ENCODE peak calls at places on chromosomes 11 and 22, in nine cellular contexts. One of them, this sample, is unnamed.

GRCh38 chr11:102413497-102413896 is 39.1 kb downstream of the TMEM123 start:
- DNase-seq in left ventricle myocardium inferior: no peak
- DNase-seq in AG09309: no peak
- DNase-seq in astrocyte of the spinal cord: no peak
- DNase-seq in progenitor cell of endocrine pancreas: no peak
- DNase-seq in bronchial epithelial cell: no peak
- DNase-seq in osteocyte: no peak
- DNase-seq in upper lobe of right lung: no peak
- DNase-seq in heart right ventricle: no peak
- DNase-seq in this sample: no peak

GRCh38 chr11:68143310-68143689 is 22.1 kb upstream of the CHKA start:
- DNase-seq in bronchial epithelial cell: no peak
- DNase-seq in AG09309: no peak
- DNase-seq in upper lobe of right lung: no peak
- DNase-seq in astrocyte of the spinal cord: no peak
- DNase-seq in progenitor cell of endocrine pancreas: no peak
- DNase-seq in heart right ventricle: no peak
- DNase-seq in left ventricle myocardium inferior: no peak
- DNase-seq in osteocyte: no peak
- DNase-seq in this sample: no peak

GRCh38 chr22:37870273-37870672 is 21.1 kb downstream of the EIF3L start:
- DNase-seq in left ventricle myocardium inferior: no peak
- DNase-seq in AG09309: no peak
- DNase-seq in upper lobe of right lung: no peak
- DNase-seq in astrocyte of the spinal cord: no peak
- DNase-seq in progenitor cell of endocrine pancreas: no peak
- DNase-seq in heart right ventricle: no peak
- DNase-seq in bronchial epithelial cell: no peak
- DNase-seq in osteocyte: no peak
- DNase-seq in this sample: no peak

GRCh38 chr11:65644837-65645236 is 6.9 kb downstream of the SIPA1 start:
- DNase-seq in progenitor cell of endocrine pancreas: no peak
- DNase-seq in heart right ventricle: no peak
- DNase-seq in astrocyte of the spinal cord: no peak
- DNase-seq in upper lobe of right lung: no peak
- DNase-seq in left ventricle myocardium inferior: no peak
- DNase-seq in osteocyte: no peak
- DNase-seq in bronchial epithelial cell: no peak
- DNase-seq in AG09309: no peak
- DNase-seq in this sample: no peak

GRCh38 chr11:60870276-60870675 is 2.9 kb downstream of the ZP1 start:
- DNase-seq in left ventricle myocardium inferior: no peak
- DNase-seq in upper lobe of right lung: peak
- DNase-seq in heart right ventricle: no peak
- DNase-seq in progenitor cell of endocrine pancreas: no peak
- DNase-seq in astrocyte of the spinal cord: no peak
- DNase-seq in osteocyte: no peak
- DNase-seq in bronchial epithelial cell: no peak
- DNase-seq in AG09309: no peak
- DNase-seq in this sample: no peak

GRCh38 chr22:27930246-27931060 is 11.4 kb upstream of the PITPNB start:
- DNase-seq in astrocyte of the spinal cord: no peak
- DNase-seq in bronchial epithelial cell: peak
- DNase-seq in osteocyte: no peak
- DNase-seq in AG09309: no peak
- DNase-seq in progenitor cell of endocrine pancreas: no peak
- DNase-seq in left ventricle myocardium inferior: no peak
- DNase-seq in upper lobe of right lung: no peak
- DNase-seq in heart right ventricle: no peak
- DNase-seq in this sample: no peak

GRCh38 chr11:72014761-72015320 is 16.1 kb downstream of the IL18BP start:
- DNase-seq in upper lobe of right lung: peak
- DNase-seq in osteocyte: no peak
- DNase-seq in left ventricle myocardium inferior: no peak
- DNase-seq in bronchial epithelial cell: no peak
- DNase-seq in heart right ventricle: no peak
- DNase-seq in AG09309: no peak
- DNase-seq in astrocyte of the spinal cord: no peak
- DNase-seq in progenitor cell of endocrine pancreas: no peak
- DNase-seq in this sample: no peak

GRCh38 chr11:79708319-79708928 is 267.6 kb upstream of the TENM4 start:
- DNase-seq in astrocyte of the spinal cord: peak
- DNase-seq in left ventricle myocardium inferior: no peak
- DNase-seq in osteocyte: no peak
- DNase-seq in bronchial epithelial cell: peak
- DNase-seq in upper lobe of right lung: no peak
- DNase-seq in AG09309: peak
- DNase-seq in progenitor cell of endocrine pancreas: no peak
- DNase-seq in heart right ventricle: no peak
- DNase-seq in this sample: no peak

GRCh38 chr22:40180403-40180802 is 2.7 kb downstream of the TNRC6B start:
- DNase-seq in bronchial epithelial cell: no peak
- DNase-seq in progenitor cell of endocrine pancreas: no peak
- DNase-seq in astrocyte of the spinal cord: no peak
- DNase-seq in upper lobe of right lung: no peak
- DNase-seq in osteocyte: peak
- DNase-seq in AG09309: no peak
- DNase-seq in left ventricle myocardium inferior: no peak
- DNase-seq in heart right ventricle: no peak
- DNase-seq in this sample: no peak

GRCh38 chr22:40183029-40183581 is 5.4 kb downstream of the TNRC6B start:
- DNase-seq in upper lobe of right lung: no peak
- DNase-seq in astrocyte of the spinal cord: peak
- DNase-seq in progenitor cell of endocrine pancreas: no peak
- DNase-seq in bronchial epithelial cell: peak
- DNase-seq in osteocyte: peak
- DNase-seq in left ventricle myocardium inferior: no peak
- DNase-seq in heart right ventricle: no peak
- DNase-seq in AG09309: peak
- DNase-seq in this sample: no peak

GRCh38 chr22:40182231-40182835 is 4.6 kb downstream of the TNRC6B start:
- DNase-seq in upper lobe of right lung: no peak
- DNase-seq in left ventricle myocardium inferior: no peak
- DNase-seq in progenitor cell of endocrine pancreas: no peak
- DNase-seq in heart right ventricle: no peak
- DNase-seq in astrocyte of the spinal cord: no peak
- DNase-seq in osteocyte: peak
- DNase-seq in bronchial epithelial cell: peak
- DNase-seq in AG09309: no peak
- DNase-seq in this sample: no peak

GRCh38 chr22:40179535-40179934 is 1.8 kb downstream of the TNRC6B start:
- DNase-seq in bronchial epithelial cell: no peak
- DNase-seq in heart right ventricle: no peak
- DNase-seq in left ventricle myocardium inferior: no peak
- DNase-seq in astrocyte of the spinal cord: no peak
- DNase-seq in upper lobe of right lung: no peak
- DNase-seq in progenitor cell of endocrine pancreas: no peak
- DNase-seq in AG09309: no peak
- DNase-seq in osteocyte: no peak
- DNase-seq in this sample: no peak

GRCh38 chr22:40181323-40181722 is 3.6 kb downstream of the TNRC6B start:
- DNase-seq in heart right ventricle: no peak
- DNase-seq in astrocyte of the spinal cord: no peak
- DNase-seq in upper lobe of right lung: no peak
- DNase-seq in left ventricle myocardium inferior: no peak
- DNase-seq in progenitor cell of endocrine pancreas: no peak
- DNase-seq in osteocyte: peak
- DNase-seq in bronchial epithelial cell: no peak
- DNase-seq in AG09309: no peak
- DNase-seq in this sample: no peak
- TF ChIP-seq CTCF in heart right ventricle: no peak
- TF ChIP-seq CTCF in astrocyte of the spinal cord: no peak
- TF ChIP-seq CTCF in upper lobe of right lung: no peak
- TF ChIP-seq CTCF in left ventricle myocardium inferior: no peak
- TF ChIP-seq CTCF in progenitor cell of endocrine pancreas: no peak
- TF ChIP-seq CTCF in osteocyte: no peak
- TF ChIP-seq CTCF in bronchial epithelial cell: no peak
- TF ChIP-seq CTCF in AG09309: no peak
- TF ChIP-seq CTCF in this sample: no peak

DNA sequence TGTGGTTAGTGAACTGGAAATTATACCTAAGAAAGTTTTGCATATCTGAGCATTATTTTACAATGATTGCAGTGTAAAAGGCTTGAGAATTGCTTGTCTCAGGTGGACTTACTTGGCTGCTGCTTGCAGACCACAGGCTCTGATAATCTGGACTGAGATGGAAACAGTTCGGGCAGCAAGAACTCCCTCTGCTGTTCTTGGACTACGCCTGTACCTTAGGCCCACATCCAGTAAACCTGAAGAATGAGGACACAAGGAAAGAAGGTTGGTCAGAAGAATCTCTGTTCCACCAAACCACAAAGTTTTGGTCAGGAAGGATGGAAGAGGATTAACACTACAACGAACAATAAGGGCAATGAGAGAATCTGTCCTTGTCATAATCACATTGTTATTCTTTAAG is 80.1 kb downstream of the C2CD3 start:
- DNase-seq in left ventricle myocardium inferior: no peak
- DNase-seq in bronchial epithelial cell: peak
- DNase-seq in AG09309: no peak
- DNase-seq in heart right ventricle: no peak
- DNase-seq in osteocyte: no peak
- DNase-seq in upper lobe of right lung: no peak
- DNase-seq in progenitor cell of endocrine pancreas: no peak
- DNase-seq in astrocyte of the spinal cord: no peak
- DNase-seq in this sample: no peak
- TF ChIP-seq CTCF in left ventricle myocardium inferior: no peak
- TF ChIP-seq CTCF in bronchial epithelial cell: peak
- TF ChIP-seq CTCF in AG09309: peak
- TF ChIP-seq CTCF in heart right ventricle: no peak
- TF ChIP-seq CTCF in osteocyte: peak
- TF ChIP-seq CTCF in upper lobe of right lung: no peak
- TF ChIP-seq CTCF in progenitor cell of endocrine pancreas: peak
- TF ChIP-seq CTCF in astrocyte of the spinal cord: peak
- TF ChIP-seq CTCF in this sample: peak

DNA sequence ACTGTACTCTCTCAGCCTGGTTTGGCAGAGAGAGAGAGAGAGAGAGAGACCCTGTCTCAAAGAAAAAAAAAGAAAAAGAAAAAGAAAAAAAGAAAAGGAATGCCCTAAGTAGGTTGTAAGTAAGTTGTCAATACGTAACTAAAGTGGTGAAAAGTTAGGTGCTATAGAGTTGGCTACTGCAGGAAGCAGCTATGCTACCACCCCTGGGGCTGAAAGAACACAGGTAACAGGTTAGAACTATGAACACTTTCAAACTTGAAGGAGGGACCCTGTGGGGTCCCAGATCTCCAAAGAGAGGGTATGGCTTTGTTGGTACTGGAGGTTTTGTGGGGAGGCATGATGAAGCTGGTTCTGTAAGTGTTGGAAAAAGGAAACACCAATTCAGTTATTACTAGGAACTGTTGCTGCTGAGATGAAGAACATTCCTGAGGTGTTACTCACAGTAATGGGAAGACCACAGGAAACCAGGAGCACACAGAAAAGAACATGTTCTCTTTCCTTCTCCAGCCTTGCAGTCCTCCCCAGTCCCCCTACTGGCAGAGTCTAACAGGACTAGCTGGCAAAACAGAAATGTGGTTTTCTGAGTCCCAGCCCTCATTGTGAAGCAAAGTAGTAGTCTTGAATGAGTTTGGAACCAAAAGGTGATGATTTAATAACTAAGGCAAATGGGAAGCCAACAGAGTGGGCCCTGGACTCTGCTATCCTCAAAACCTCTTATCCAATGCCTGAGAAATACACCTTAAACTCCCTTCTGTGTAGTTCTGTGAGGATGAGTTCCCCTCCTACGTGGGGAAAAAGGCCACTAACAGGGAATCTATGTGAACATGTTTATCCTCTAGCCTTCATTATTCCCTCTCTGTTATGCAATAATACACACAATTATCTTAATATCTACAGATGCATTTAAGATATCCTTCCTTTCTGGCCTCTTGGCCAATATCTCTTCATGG is 427.0 kb upstream of the DDI1 start:
- DNase-seq in progenitor cell of endocrine pancreas: no peak
- DNase-seq in upper lobe of right lung: no peak
- DNase-seq in osteocyte: no peak
- DNase-seq in AG09309: peak
- DNase-seq in bronchial epithelial cell: peak
- DNase-seq in astrocyte of the spinal cord: peak
- DNase-seq in left ventricle myocardium inferior: no peak
- DNase-seq in heart right ventricle: no peak
- DNase-seq in this sample: no peak
- TF ChIP-seq CTCF in progenitor cell of endocrine pancreas: peak
- TF ChIP-seq CTCF in upper lobe of right lung: peak
- TF ChIP-seq CTCF in osteocyte: peak
- TF ChIP-seq CTCF in AG09309: peak
- TF ChIP-seq CTCF in bronchial epithelial cell: peak
- TF ChIP-seq CTCF in astrocyte of the spinal cord: peak
- TF ChIP-seq CTCF in left ventricle myocardium inferior: peak
- TF ChIP-seq CTCF in heart right ventricle: peak
- TF ChIP-seq CTCF in this sample: no peak

GRCh38 chr11:35712533-35712932 is 50.0 kb downstream of the TRIM44 start:
- DNase-seq in upper lobe of right lung: no peak
- DNase-seq in AG09309: no peak
- DNase-seq in heart right ventricle: no peak
- DNase-seq in bronchial epithelial cell: no peak
- DNase-seq in osteocyte: no peak
- DNase-seq in progenitor cell of endocrine pancreas: no peak
- DNase-seq in astrocyte of the spinal cord: no peak
- DNase-seq in left ventricle myocardium inferior: no peak
- DNase-seq in this sample: no peak

GRCh38 chr11:35714882-35715612 is 52.5 kb downstream of the TRIM44 start:
- DNase-seq in astrocyte of the spinal cord: peak
- DNase-seq in heart right ventricle: no peak
- DNase-seq in bronchial epithelial cell: peak
- DNase-seq in upper lobe of right lung: no peak
- DNase-seq in progenitor cell of endocrine pancreas: no peak
- DNase-seq in osteocyte: no peak
- DNase-seq in left ventricle myocardium inferior: no peak
- DNase-seq in AG09309: peak
- DNase-seq in this sample: no peak

GRCh38 chr11:35717520-35717919 is 54.9 kb downstream of the TRIM44 start:
- DNase-seq in AG09309: no peak
- DNase-seq in left ventricle myocardium inferior: no peak
- DNase-seq in progenitor cell of endocrine pancreas: no peak
- DNase-seq in osteocyte: no peak
- DNase-seq in bronchial epithelial cell: no peak
- DNase-seq in upper lobe of right lung: no peak
- DNase-seq in heart right ventricle: no peak
- DNase-seq in astrocyte of the spinal cord: no peak
- DNase-seq in this sample: no peak

GRCh38 chr11:35715649-35716048 is 53.1 kb downstream of the TRIM44 start:
- DNase-seq in heart right ventricle: no peak
- DNase-seq in progenitor cell of endocrine pancreas: no peak
- DNase-seq in left ventricle myocardium inferior: no peak
- DNase-seq in osteocyte: no peak
- DNase-seq in upper lobe of right lung: no peak
- DNase-seq in astrocyte of the spinal cord: no peak
- DNase-seq in AG09309: no peak
- DNase-seq in bronchial epithelial cell: no peak
- DNase-seq in this sample: no peak

DNA sequence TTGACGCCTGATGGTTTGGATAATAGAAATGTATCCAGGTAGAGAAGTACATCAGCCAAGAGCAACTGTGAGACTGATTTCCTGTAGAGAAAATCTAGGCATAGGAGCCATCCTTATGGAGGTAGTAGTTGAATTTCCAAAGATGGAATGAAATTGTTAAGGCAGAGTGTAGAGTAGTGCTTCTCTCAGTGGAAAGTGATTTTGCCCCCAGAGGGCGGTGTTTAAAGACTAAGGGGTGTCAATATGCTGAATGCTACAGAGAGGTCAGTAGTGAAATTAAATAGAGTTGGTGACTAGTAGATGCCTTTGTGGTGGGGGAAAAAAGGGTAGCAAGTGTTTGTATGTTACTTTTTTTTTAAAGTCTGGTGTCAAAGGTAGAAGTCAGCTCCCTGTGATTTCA is 54.5 kb downstream of the TRIM44 start:
- DNase-seq in left ventricle myocardium inferior: no peak
- DNase-seq in astrocyte of the spinal cord: no peak
- DNase-seq in AG09309: no peak
- DNase-seq in heart right ventricle: no peak
- DNase-seq in progenitor cell of endocrine pancreas: no peak
- DNase-seq in osteocyte: no peak
- DNase-seq in upper lobe of right lung: no peak
- DNase-seq in bronchial epithelial cell: peak
- DNase-seq in this sample: no peak
- TF ChIP-seq CTCF in left ventricle myocardium inferior: no peak
- TF ChIP-seq CTCF in astrocyte of the spinal cord: peak
- TF ChIP-seq CTCF in AG09309: no peak
- TF ChIP-seq CTCF in heart right ventricle: no peak
- TF ChIP-seq CTCF in progenitor cell of endocrine pancreas: peak
- TF ChIP-seq CTCF in osteocyte: peak
- TF ChIP-seq CTCF in upper lobe of right lung: no peak
- TF ChIP-seq CTCF in bronchial epithelial cell: no peak
- TF ChIP-seq CTCF in this sample: peak

This sample was measured in D721Med.